ENCODE peak calls at places on chromosomes 7 and 10, in four cellular contexts. Q, P, Z and D are unnamed samples.
A peak's percentile ranks its signal among the peaks of the same experiment; 100 is the strongest.

GRCh38 chr7:131555565-131556054 is 818 bp downstream of the PODXL start:
- DNase-seq in Q (no peak), Z (peak; percentile 48), P (no peak), D (no peak)

GRCh38 chr10:81026597-81026996 is 488.9 kb downstream of the SH2D4B start:
- DNase-seq in Q (no peak), P (no peak), Z (no peak), D (no peak)

GRCh38 chr7:88233828-88234227 is 14.0 kb upstream of the SRI start:
- DNase-seq in Z (peak; percentile 3), P (no peak), Q (no peak), D (no peak)

GRCh38 chr7:35894721-35895120 is 93.9 kb downstream of the SEPTIN7 start:
- DNase-seq in Q (no peak), Z (no peak), P (no peak), D (no peak)

GRCh38 chr7:64686493-64687184 is 20.7 kb downstream of the ZNF107 start:
- DNase-seq in Z (no peak), Q (no peak), P (no peak), D (peak; percentile 90)

GRCh38 chr10:85926136-85926535 is 440.5 kb downstream of the GRID1 start:
- DNase-seq in Q (no peak), P (no peak), Z (no peak), D (no peak)

GRCh38 chr7:41573881-41574280 is 129.0 kb downstream of the INHBA start:
- DNase-seq in P (no peak), Z (no peak), Q (no peak), D (no peak)

GRCh38 chr10:61643316-61643751 is 19.4 kb upstream of the CABCOCO1 start:
- DNase-seq in P (peak; percentile 10), Z (peak; percentile 83), Q (peak; percentile 75), D (peak; percentile 27)

DNA sequence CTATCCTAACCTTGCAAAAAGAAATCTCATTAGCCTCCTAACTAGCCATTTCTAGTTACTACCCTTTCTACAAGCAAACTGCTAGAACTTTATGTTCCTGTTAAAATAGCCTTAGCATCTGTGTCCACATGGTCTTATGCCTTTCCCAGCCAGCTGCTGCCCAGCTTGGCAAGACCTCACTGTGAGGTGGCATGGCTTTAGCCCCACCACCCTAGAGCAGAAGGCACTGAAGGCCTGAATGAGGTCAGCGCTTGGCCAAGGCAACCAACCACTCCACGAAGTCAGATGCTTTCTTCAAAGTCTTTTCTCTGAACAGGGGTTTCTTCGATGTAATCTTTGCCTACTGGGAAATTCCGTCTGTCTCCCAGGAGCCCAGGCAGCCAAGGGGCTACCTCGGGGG is 41.6 kb downstream of the POLR3A start:
- DNase-seq in P (peak; percentile 89), Q (no peak), Z (no peak), D (no peak)
- H3K36me3 ChIP-seq in P (no peaks in the 10 kb centered on the region), Q (peaks cover 91% of the 10 kb centered on the region), Z (peaks cover 66% of the 10 kb centered on the region), D (peaks cover 45% of the 10 kb centered on the region)

GRCh38 chr7:92461027-92462003 is 14.0 kb downstream of the GATAD1 start:
- DNase-seq in Q (peak; percentile 69), P (no peak), Z (peak; percentile 71), D (peak; percentile 9)
- H3K36me3 ChIP-seq in Q (peaks cover 14% of the 10 kb centered on the region), P (no peaks in the 10 kb centered on the region), Z (peaks cover 5% of the 10 kb centered on the region), D (peaks cover 3% of the 10 kb centered on the region)

GRCh38 chr10:129637841-129638240 is 170.8 kb downstream of the MGMT start:
- DNase-seq in Q (no peak), P (no peak), Z (no peak), D (no peak)
- H3K36me3 ChIP-seq in Q (no peaks in the 10 kb centered on the region), P (no peaks in the 10 kb centered on the region), Z (no peaks in the 10 kb centered on the region), D (no peaks in the 10 kb centered on the region)

GRCh38 chr10:11282661-11283060 is 265.0 kb downstream of the CELF2 start:
- DNase-seq in Q (no peak), P (no peak), Z (no peak), D (no peak)
- H3K36me3 ChIP-seq in Q (peaks cover 33% of the 10 kb centered on the region), P (no peaks in the 10 kb centered on the region), Z (no peaks in the 10 kb centered on the region), D (no peaks in the 10 kb centered on the region)

DNA sequence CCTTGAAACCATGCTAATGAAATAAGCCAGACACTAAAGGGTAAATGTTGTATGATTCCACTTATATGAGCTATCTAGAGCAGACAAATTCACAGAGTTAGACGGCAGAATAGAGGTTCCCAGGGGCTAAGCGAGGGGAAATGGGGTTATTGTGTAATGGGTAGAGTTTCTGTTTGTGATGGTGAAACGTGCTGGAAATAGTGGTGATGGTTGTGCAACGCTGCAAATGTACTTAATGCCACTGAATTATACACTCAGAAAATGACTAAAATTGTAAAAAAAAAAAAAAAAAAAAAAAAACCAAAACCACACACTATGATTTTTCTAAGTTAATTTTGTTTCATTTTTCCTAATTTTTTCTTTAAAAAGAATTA is 30.0 kb downstream of the SFXN4 start:
- DNase-seq in P (peak; percentile 21), Q (peak; percentile 81), Z (peak; percentile 74), D (no peak)
- H3K36me3 ChIP-seq in P (no peaks in the 10 kb centered on the region), Q (peaks cover 30% of the 10 kb centered on the region), Z (peaks cover 21% of the 10 kb centered on the region), D (peaks cover 3% of the 10 kb centered on the region)

DNA sequence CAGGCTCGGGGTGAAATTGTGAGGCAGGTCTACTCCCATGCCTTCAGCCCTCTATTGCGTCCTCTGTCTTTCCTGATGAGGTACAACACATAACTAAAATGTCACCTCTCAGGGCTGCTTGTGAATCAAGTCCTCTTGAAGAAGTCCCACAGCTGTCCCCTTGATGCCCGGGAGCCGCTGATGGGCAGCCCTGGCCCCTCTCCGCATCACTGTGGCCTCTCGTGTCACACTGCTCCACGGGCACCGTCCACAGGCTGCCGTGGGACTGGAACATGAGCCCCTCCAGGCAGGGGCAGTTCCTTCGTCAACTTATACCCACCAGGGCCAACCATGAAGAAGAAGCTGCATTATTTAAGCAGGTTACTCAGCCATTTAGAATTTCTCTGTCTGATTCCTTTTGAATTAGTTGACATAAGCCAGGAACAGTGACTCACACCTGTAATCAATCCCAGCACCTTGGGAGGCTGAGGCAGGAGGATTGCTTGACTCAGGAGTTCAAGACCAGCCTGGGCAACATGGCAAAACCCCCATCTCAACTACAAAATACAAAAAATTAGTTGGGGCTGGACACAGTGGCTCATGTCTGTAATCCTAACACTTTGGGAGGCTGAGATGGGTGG is 58.5 kb upstream of the UBE3C start:
- DNase-seq in P (no peak), Z (peak; percentile 32), Q (no peak), D (peak; percentile 6)
- H3K36me3 ChIP-seq in P (no peaks in the 10 kb centered on the region), Z (no peaks in the 10 kb centered on the region), Q (no peaks in the 10 kb centered on the region), D (no peaks in the 10 kb centered on the region)

GRCh38 chr7:47301657-47302295 is 280.1 kb downstream of the TNS3 start:
- DNase-seq in P (no peak), Z (peak; percentile 17), Q (no peak), D (no peak)
- H3K36me3 ChIP-seq in P (no peaks in the 10 kb centered on the region), Z (no peaks in the 10 kb centered on the region), Q (peaks cover 39% of the 10 kb centered on the region), D (no peaks in the 10 kb centered on the region)

GRCh38 chr7:134890246-134891240 is 95.8 kb upstream of the AGBL3 start:
- DNase-seq in Q (peak; percentile 67), P (no peak), Z (peak; percentile 63), D (peak; percentile 90)

GRCh38 chr7:134892963-134893362 is 93.3 kb upstream of the AGBL3 start:
- DNase-seq in Q (no peak), P (no peak), Z (peak; percentile 39), D (no peak)

GRCh38 chr7:134893920-134894319 is 92.4 kb upstream of the AGBL3 start:
- DNase-seq in Q (no peak), P (no peak), Z (no peak), D (no peak)

GRCh38 chr7:134891262-134892001 is 94.9 kb upstream of the AGBL3 start:
- DNase-seq in Q (peak; percentile 90), Z (peak; percentile 93), P (peak; percentile 75), D (peak; percentile 98)

DNA sequence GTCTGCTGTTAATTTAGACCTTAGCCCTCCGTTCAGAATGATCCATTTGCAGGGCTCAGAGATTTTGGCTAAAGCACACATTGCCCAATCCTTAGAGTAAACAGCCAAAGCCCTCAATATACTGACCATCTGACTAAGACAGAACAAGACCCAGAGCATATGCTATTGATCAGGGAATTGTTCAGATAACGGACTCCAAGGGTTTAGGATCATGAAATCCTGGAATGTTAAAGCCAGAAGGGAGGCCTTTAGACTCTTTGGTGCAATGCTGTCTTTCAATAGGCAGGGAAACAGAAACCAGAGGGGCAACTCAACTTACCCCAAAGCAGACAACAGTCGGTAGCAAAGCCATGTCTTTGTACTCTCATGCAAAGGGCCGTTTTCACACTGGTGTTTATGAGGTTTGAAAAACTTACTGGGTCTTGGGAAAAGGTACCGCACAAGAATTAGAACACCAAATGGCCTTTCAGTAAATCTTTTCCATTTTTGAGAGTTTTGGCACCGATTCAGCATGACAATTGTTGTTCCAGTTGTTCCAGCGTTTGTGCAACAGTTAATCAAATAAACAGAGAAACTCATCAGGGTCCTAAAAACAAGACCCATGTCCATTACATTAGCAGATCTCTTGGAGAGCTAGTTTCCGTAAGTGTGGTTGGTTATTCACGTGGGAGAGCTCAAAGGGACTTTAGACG is 94.2 kb upstream of the AGBL3 start:
- DNase-seq in Q (peak; percentile 90), Z (peak; percentile 65), P (no peak), D (no peak)
- H3K36me3 ChIP-seq in Q (peaks cover 15% of the 10 kb centered on the region), Z (peaks cover 19% of the 10 kb centered on the region), P (no peaks in the 10 kb centered on the region), D (peaks cover 2% of the 10 kb centered on the region)